ENCODE peak calls at places on chromosome 13, in ten cellular contexts. One of them, this sample, is unnamed.

GRCh38 chr13:30679483-30680330 is 55.6 kb upstream of the ALOX5AP start:
- DNase-seq in erythroblast: no peak
- DNase-seq in sciatic nerve: no peak
- DNase-seq in CD8-positive, alpha-beta T cell: peak
- DNase-seq in lung microvascular endothelial cell: peak
- DNase-seq in GM23248: peak
- DNase-seq in RCC 7860: no peak
- DNase-seq in heart right ventricle: no peak
- DNase-seq in fibroblast of lung: peak
- DNase-seq in GM04504: no peak
- DNase-seq in this sample: peak

GRCh38 chr13:41144576-41144975 is 12.0 kb upstream of the KBTBD6 start:
- DNase-seq in erythroblast: no peak
- DNase-seq in sciatic nerve: no peak
- DNase-seq in CD8-positive, alpha-beta T cell: no peak
- DNase-seq in lung microvascular endothelial cell: no peak
- DNase-seq in GM23248: no peak
- DNase-seq in RCC 7860: no peak
- DNase-seq in heart right ventricle: no peak
- DNase-seq in fibroblast of lung: no peak
- DNase-seq in GM04504: no peak
- DNase-seq in this sample: no peak

GRCh38 chr13:29561918-29562317 is 33.6 kb downstream of the SLC7A1 start:
- DNase-seq in erythroblast: no peak
- DNase-seq in sciatic nerve: no peak
- DNase-seq in CD8-positive, alpha-beta T cell: no peak
- DNase-seq in lung microvascular endothelial cell: peak
- DNase-seq in GM23248: no peak
- DNase-seq in RCC 7860: no peak
- DNase-seq in heart right ventricle: no peak
- DNase-seq in fibroblast of lung: no peak
- DNase-seq in GM04504: no peak
- DNase-seq in this sample: no peak

GRCh38 chr13:36352350-36352749 is 6.2 kb upstream of the SPART start:
- DNase-seq in erythroblast: no peak
- DNase-seq in sciatic nerve: no peak
- DNase-seq in CD8-positive, alpha-beta T cell: no peak
- DNase-seq in lung microvascular endothelial cell: no peak
- DNase-seq in GM23248: peak
- DNase-seq in RCC 7860: peak
- DNase-seq in heart right ventricle: no peak
- DNase-seq in fibroblast of lung: peak
- DNase-seq in GM04504: no peak
- DNase-seq in this sample: peak

GRCh38 chr13:100533588-100534041 is 55.0 kb downstream of the GGACT start:
- DNase-seq in erythroblast: no peak
- DNase-seq in sciatic nerve: no peak
- DNase-seq in CD8-positive, alpha-beta T cell: no peak
- DNase-seq in lung microvascular endothelial cell: no peak
- DNase-seq in GM23248: no peak
- DNase-seq in RCC 7860: no peak
- DNase-seq in heart right ventricle: no peak
- DNase-seq in fibroblast of lung: no peak
- DNase-seq in GM04504: no peak
- DNase-seq in this sample: no peak

GRCh38 chr13:32314968-32315254 is 252 bp downstream of the ZAR1L start:
- DNase-seq in erythroblast: peak
- DNase-seq in sciatic nerve: peak
- DNase-seq in CD8-positive, alpha-beta T cell: peak
- DNase-seq in lung microvascular endothelial cell: peak
- DNase-seq in GM23248: peak
- DNase-seq in RCC 7860: no peak
- DNase-seq in heart right ventricle: peak
- DNase-seq in fibroblast of lung: peak
- DNase-seq in GM04504: no peak
- DNase-seq in this sample: peak

GRCh38 chr13:104592545-104593250 is 1526.5 kb upstream of the SLC10A2 start:
- DNase-seq in erythroblast: no peak
- DNase-seq in sciatic nerve: no peak
- DNase-seq in CD8-positive, alpha-beta T cell: no peak
- DNase-seq in lung microvascular endothelial cell: no peak
- DNase-seq in GM23248: no peak
- DNase-seq in RCC 7860: no peak
- DNase-seq in heart right ventricle: no peak
- DNase-seq in fibroblast of lung: peak
- DNase-seq in GM04504: no peak
- DNase-seq in this sample: no peak

GRCh38 chr13:86464193-86464592 is 665.0 kb upstream of the SLITRK6 start:
- DNase-seq in erythroblast: no peak
- DNase-seq in sciatic nerve: no peak
- DNase-seq in CD8-positive, alpha-beta T cell: no peak
- DNase-seq in lung microvascular endothelial cell: no peak
- DNase-seq in GM23248: peak
- DNase-seq in RCC 7860: no peak
- DNase-seq in heart right ventricle: no peak
- DNase-seq in fibroblast of lung: no peak
- DNase-seq in GM04504: no peak
- DNase-seq in this sample: peak

GRCh38 chr13:60162096-60162495 is 1.6 kb downstream of the DIAPH3 start:
- DNase-seq in erythroblast: no peak
- DNase-seq in sciatic nerve: no peak
- DNase-seq in CD8-positive, alpha-beta T cell: no peak
- DNase-seq in lung microvascular endothelial cell: no peak
- DNase-seq in GM23248: peak
- DNase-seq in RCC 7860: no peak
- DNase-seq in heart right ventricle: no peak
- DNase-seq in fibroblast of lung: peak
- DNase-seq in GM04504: no peak
- DNase-seq in this sample: peak

GRCh38 chr13:64007334-64007733 is 2591.7 kb upstream of the PCDH20 start:
- DNase-seq in erythroblast: no peak
- DNase-seq in sciatic nerve: no peak
- DNase-seq in CD8-positive, alpha-beta T cell: no peak
- DNase-seq in lung microvascular endothelial cell: no peak
- DNase-seq in GM23248: no peak
- DNase-seq in RCC 7860: no peak
- DNase-seq in heart right ventricle: no peak
- DNase-seq in fibroblast of lung: peak
- DNase-seq in GM04504: no peak
- DNase-seq in this sample: no peak

GRCh38 chr13:46544208-46544607 is 8.8 kb upstream of the LRCH1 start:
- DNase-seq in erythroblast: no peak
- DNase-seq in sciatic nerve: no peak
- DNase-seq in CD8-positive, alpha-beta T cell: no peak
- DNase-seq in lung microvascular endothelial cell: no peak
- DNase-seq in GM23248: no peak
- DNase-seq in RCC 7860: no peak
- DNase-seq in heart right ventricle: no peak
- DNase-seq in fibroblast of lung: no peak
- DNase-seq in GM04504: no peak
- DNase-seq in this sample: no peak

GRCh38 chr13:31477961-31478360 is 261.4 kb upstream of the RXFP2 start:
- DNase-seq in erythroblast: no peak
- DNase-seq in sciatic nerve: no peak
- DNase-seq in CD8-positive, alpha-beta T cell: no peak
- DNase-seq in lung microvascular endothelial cell: no peak
- DNase-seq in GM23248: peak
- DNase-seq in RCC 7860: no peak
- DNase-seq in heart right ventricle: no peak
- DNase-seq in fibroblast of lung: peak
- DNase-seq in GM04504: peak
- DNase-seq in this sample: peak

GRCh38 chr13:38334845-38335244 is 14.8 kb upstream of the UFM1 start:
- DNase-seq in erythroblast: no peak
- DNase-seq in sciatic nerve: no peak
- DNase-seq in CD8-positive, alpha-beta T cell: no peak
- DNase-seq in lung microvascular endothelial cell: no peak
- DNase-seq in GM23248: no peak
- DNase-seq in RCC 7860: no peak
- DNase-seq in heart right ventricle: no peak
- DNase-seq in fibroblast of lung: no peak
- DNase-seq in GM04504: no peak
- DNase-seq in this sample: no peak

GRCh38 chr13:57629821-57630235 is 1.7 kb upstream of the PCDH17 start:
- DNase-seq in erythroblast: peak
- DNase-seq in sciatic nerve: peak
- DNase-seq in CD8-positive, alpha-beta T cell: no peak
- DNase-seq in lung microvascular endothelial cell: peak
- DNase-seq in GM23248: peak
- DNase-seq in RCC 7860: no peak
- DNase-seq in heart right ventricle: peak
- DNase-seq in fibroblast of lung: peak
- DNase-seq in GM04504: peak
- DNase-seq in this sample: peak

GRCh38 chr13:112852392-112852791 is 116.6 kb upstream of the MCF2L start:
- DNase-seq in erythroblast: no peak
- DNase-seq in sciatic nerve: no peak
- DNase-seq in CD8-positive, alpha-beta T cell: no peak
- DNase-seq in lung microvascular endothelial cell: no peak
- DNase-seq in GM23248: no peak
- DNase-seq in RCC 7860: no peak
- DNase-seq in heart right ventricle: no peak
- DNase-seq in fibroblast of lung: no peak
- DNase-seq in GM04504: no peak
- DNase-seq in this sample: no peak

GRCh38 chr13:93244918-93245280 is 18.3 kb downstream of the GPC6 start:
- DNase-seq in erythroblast: no peak
- DNase-seq in sciatic nerve: no peak
- DNase-seq in CD8-positive, alpha-beta T cell: no peak
- DNase-seq in lung microvascular endothelial cell: no peak
- DNase-seq in GM23248: peak
- DNase-seq in RCC 7860: peak
- DNase-seq in heart right ventricle: no peak
- DNase-seq in fibroblast of lung: peak
- DNase-seq in GM04504: no peak
- DNase-seq in this sample: peak

GRCh38 chr13:110561335-110562033 is at the start of gene RAB20:
- DNase-seq in erythroblast: peak
- DNase-seq in sciatic nerve: peak
- DNase-seq in CD8-positive, alpha-beta T cell: peak
- DNase-seq in lung microvascular endothelial cell: peak
- DNase-seq in GM23248: peak
- DNase-seq in RCC 7860: peak
- DNase-seq in heart right ventricle: peak
- DNase-seq in fibroblast of lung: peak
- DNase-seq in GM04504: peak
- DNase-seq in this sample: peak

GRCh38 chr13:89687066-89687465 is 1660.4 kb upstream of the MIR17HG start:
- DNase-seq in erythroblast: no peak
- DNase-seq in sciatic nerve: no peak
- DNase-seq in CD8-positive, alpha-beta T cell: no peak
- DNase-seq in lung microvascular endothelial cell: no peak
- DNase-seq in GM23248: no peak
- DNase-seq in RCC 7860: no peak
- DNase-seq in heart right ventricle: no peak
- DNase-seq in fibroblast of lung: no peak
- DNase-seq in GM04504: no peak
- DNase-seq in this sample: no peak

GRCh38 chr13:42110410-42111155 is 62.1 kb downstream of the DGKH start:
- DNase-seq in erythroblast: peak
- DNase-seq in sciatic nerve: no peak
- DNase-seq in CD8-positive, alpha-beta T cell: peak
- DNase-seq in lung microvascular endothelial cell: peak
- DNase-seq in GM23248: peak
- DNase-seq in RCC 7860: peak
- DNase-seq in heart right ventricle: peak
- DNase-seq in fibroblast of lung: peak
- DNase-seq in GM04504: peak
- DNase-seq in this sample: peak

GRCh38 chr13:108560092-108560491 is 69.3 kb upstream of the MYO16 start:
- DNase-seq in erythroblast: no peak
- DNase-seq in sciatic nerve: no peak
- DNase-seq in CD8-positive, alpha-beta T cell: no peak
- DNase-seq in lung microvascular endothelial cell: no peak
- DNase-seq in GM23248: no peak
- DNase-seq in RCC 7860: no peak
- DNase-seq in heart right ventricle: no peak
- DNase-seq in fibroblast of lung: no peak
- DNase-seq in GM04504: no peak
- DNase-seq in this sample: no peak

GRCh38 chr13:32471187-32471922 is 43.4 kb upstream of the N4BP2L1 start:
- DNase-seq in erythroblast: peak
- DNase-seq in sciatic nerve: no peak
- DNase-seq in CD8-positive, alpha-beta T cell: no peak
- DNase-seq in lung microvascular endothelial cell: no peak
- DNase-seq in GM23248: peak
- DNase-seq in RCC 7860: no peak
- DNase-seq in heart right ventricle: peak
- DNase-seq in fibroblast of lung: peak
- DNase-seq in GM04504: no peak
- DNase-seq in this sample: no peak

GRCh38 chr13:79989251-79989661 is 351.7 kb downstream of the SPRY2 start:
- DNase-seq in erythroblast: no peak
- DNase-seq in sciatic nerve: no peak
- DNase-seq in CD8-positive, alpha-beta T cell: no peak
- DNase-seq in lung microvascular endothelial cell: no peak
- DNase-seq in GM23248: peak
- DNase-seq in RCC 7860: peak
- DNase-seq in heart right ventricle: no peak
- DNase-seq in fibroblast of lung: peak
- DNase-seq in GM04504: peak
- DNase-seq in this sample: no peak

GRCh38 chr13:110070046-110070445 is 236.9 kb downstream of the COL4A1 start:
- DNase-seq in erythroblast: no peak
- DNase-seq in sciatic nerve: no peak
- DNase-seq in CD8-positive, alpha-beta T cell: no peak
- DNase-seq in lung microvascular endothelial cell: no peak
- DNase-seq in GM23248: no peak
- DNase-seq in RCC 7860: no peak
- DNase-seq in heart right ventricle: no peak
- DNase-seq in fibroblast of lung: no peak
- DNase-seq in GM04504: no peak
- DNase-seq in this sample: no peak

GRCh38 chr13:66829803-66830202 is 400.3 kb downstream of the PCDH9 start:
- DNase-seq in erythroblast: no peak
- DNase-seq in sciatic nerve: no peak
- DNase-seq in CD8-positive, alpha-beta T cell: no peak
- DNase-seq in lung microvascular endothelial cell: no peak
- DNase-seq in GM23248: no peak
- DNase-seq in RCC 7860: no peak
- DNase-seq in heart right ventricle: no peak
- DNase-seq in fibroblast of lung: no peak
- DNase-seq in GM04504: no peak
- DNase-seq in this sample: no peak

GRCh38 chr13:109412232-109412935 is 374.0 kb downstream of the IRS2 start:
- DNase-seq in erythroblast: no peak
- DNase-seq in sciatic nerve: peak
- DNase-seq in CD8-positive, alpha-beta T cell: no peak
- DNase-seq in lung microvascular endothelial cell: no peak
- DNase-seq in GM23248: peak
- DNase-seq in RCC 7860: no peak
- DNase-seq in heart right ventricle: peak
- DNase-seq in fibroblast of lung: peak
- DNase-seq in GM04504: no peak
- DNase-seq in this sample: peak

GRCh38 chr13:107360010-107360409 is 792.1 kb upstream of the ARGLU1 start:
- DNase-seq in erythroblast: no peak
- DNase-seq in sciatic nerve: no peak
- DNase-seq in CD8-positive, alpha-beta T cell: no peak
- DNase-seq in lung microvascular endothelial cell: no peak
- DNase-seq in GM23248: peak
- DNase-seq in RCC 7860: no peak
- DNase-seq in heart right ventricle: no peak
- DNase-seq in fibroblast of lung: no peak
- DNase-seq in GM04504: no peak
- DNase-seq in this sample: no peak

This sample was measured in astrocyte of the spinal cord.